ENCODE peak calls at places on chromosomes 7 and 10, in four cellular contexts. F is GM12878, I is K562, C is HepG2. V is an unnamed sample.

GRCh38 chr7:122556873-122557542 is 141.9 kb downstream of the RNF133 start:
- DNase-seq in F (no peak), I (no peak), C (no peak), V (no peak)

GRCh38 chr7:151109094-151110048 is 23.1 kb downstream of the AGAP3 start:
- DNase-seq in F (no peak), I (peak; percentile 85), C (no peak), V (no peak)

GRCh38 chr7:29684787-29685650 is 121.3 kb upstream of the WIPF3 start:
- DNase-seq in F (no peak), I (peak; percentile 64), C (peak; percentile 56), V (peak; percentile 23)

GRCh38 chr10:73807471-73807870 is 3.9 kb downstream of the NDST2 start:
- DNase-seq in F (no peak), I (no peak), C (no peak), V (no peak)

GRCh38 chr10:116756277-116756676 is 13.9 kb upstream of the HSPA12A start:
- DNase-seq in F (no peak), I (no peak), C (no peak), V (no peak)

GRCh38 chr7:133744451-133744850 is 382.7 kb upstream of the LRGUK start:
- DNase-seq in F (no peak), I (no peak), C (no peak), V (no peak)

GRCh38 chr10:100508691-100509150 is 10.9 kb downstream of the SEC31B start:
- DNase-seq in F (no peak), I (peak; percentile 48), C (peak; percentile 56), V (peak; percentile 46)

GRCh38 chr7:30938435-30939316 is 25.1 kb upstream of the GHRHR start:
- DNase-seq in F (peak; percentile 32), I (peak; percentile 89), C (peak; percentile 61), V (peak; percentile 82)

GRCh38 chr7:99563650-99564049 is 5.2 kb downstream of the ZNF655 start:
- DNase-seq in F (no peak), I (no peak), C (no peak), V (no peak)

GRCh38 chr10:30432631-30433285 is 1.2 kb upstream of the MAP3K8 start:
- DNase-seq in F (no peak), I (peak; percentile 38), C (no peak), V (peak; percentile 74)

GRCh38 chr10:11178606-11179221 is 161.0 kb downstream of the CELF2 start:
- DNase-seq in F (peak; percentile 98), I (peak; percentile 84), C (no peak), V (no peak)

GRCh38 chr7:101595766-101596537 is 33.1 kb downstream of the MYL10 start:
- DNase-seq in F (no peak), I (no peak), C (no peak), V (no peak)

DNA sequence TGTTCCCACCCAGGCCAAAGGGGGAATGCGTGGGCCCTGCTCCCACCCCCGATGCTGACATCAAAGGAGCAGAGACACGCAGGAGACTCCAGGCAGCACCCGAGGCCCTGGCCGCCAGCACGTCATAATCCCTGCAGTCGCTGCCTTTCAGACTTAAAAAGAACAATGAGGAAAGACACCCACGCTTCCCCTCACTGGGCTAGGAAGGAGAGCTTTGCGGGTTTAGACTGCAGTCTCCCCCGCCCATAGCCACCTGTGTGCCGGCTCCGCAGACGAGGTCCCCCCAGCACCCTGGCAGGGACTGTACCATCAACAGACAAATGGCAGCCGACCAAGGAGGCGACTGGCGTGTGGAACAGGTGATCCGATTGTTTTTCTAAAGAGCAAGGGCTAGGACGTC is 1.3 kb downstream of the GRB10 start:
- DNase-seq in F (no peak), I (no peak), C (no peak), V (no peak)
- TF ChIP-seq ZBTB33 in F (no peak), I (no peak), C (peak; percentile 33), V (no peak)

GRCh38 chr10:123581656-123582055 is 84.5 kb upstream of the GPR26 start:
- DNase-seq in F (no peak), I (no peak), C (no peak), V (no peak)

GRCh38 chr10:123584419-123584775 is 81.8 kb upstream of the GPR26 start:
- DNase-seq in F (no peak), I (no peak), C (no peak), V (no peak)

GRCh38 chr10:123582084-123582989 is 83.8 kb upstream of the GPR26 start:
- DNase-seq in F (no peak), I (peak; percentile 56), C (peak; percentile 57), V (peak; percentile 68)

GRCh38 chr10:123585477-123586445 is 80.4 kb upstream of the GPR26 start:
- DNase-seq in F (no peak), I (no peak), C (no peak), V (no peak)

GRCh38 chr10:123583639-123584418 is 82.3 kb upstream of the GPR26 start:
- DNase-seq in F (no peak), I (peak; percentile 56), C (peak; percentile 34), V (peak; percentile 63)
- TF ChIP-seq ATF3 in F (no peak), I (no peak), C (no peak), V (no peak)

GRCh38 chr10:113712755-113713154 is 33.0 kb downstream of the CASP7 start:
- DNase-seq in F (no peak), I (no peak), C (no peak), V (no peak)
- TF ChIP-seq ZBTB33 in F (no peak), I (no peak), C (no peak), V (no peak)

GRCh38 chr10:50506861-50507573 is 116.7 kb downstream of the SGMS1 start:
- DNase-seq in F (no peak), I (no peak), C (peak; percentile 58), V (no peak)

GRCh38 chr10:50512214-50512595 is 111.6 kb downstream of the SGMS1 start:
- DNase-seq in F (no peak), I (no peak), C (no peak), V (no peak)

GRCh38 chr10:50511512-50512213 is 112.1 kb downstream of the SGMS1 start:
- DNase-seq in F (peak; percentile 93), I (peak; percentile 40), C (peak; percentile 79), V (peak; percentile 47)

GRCh38 chr10:50510517-50511473 is 113.0 kb downstream of the SGMS1 start:
- DNase-seq in F (no peak), I (no peak), C (no peak), V (no peak)

DNA sequence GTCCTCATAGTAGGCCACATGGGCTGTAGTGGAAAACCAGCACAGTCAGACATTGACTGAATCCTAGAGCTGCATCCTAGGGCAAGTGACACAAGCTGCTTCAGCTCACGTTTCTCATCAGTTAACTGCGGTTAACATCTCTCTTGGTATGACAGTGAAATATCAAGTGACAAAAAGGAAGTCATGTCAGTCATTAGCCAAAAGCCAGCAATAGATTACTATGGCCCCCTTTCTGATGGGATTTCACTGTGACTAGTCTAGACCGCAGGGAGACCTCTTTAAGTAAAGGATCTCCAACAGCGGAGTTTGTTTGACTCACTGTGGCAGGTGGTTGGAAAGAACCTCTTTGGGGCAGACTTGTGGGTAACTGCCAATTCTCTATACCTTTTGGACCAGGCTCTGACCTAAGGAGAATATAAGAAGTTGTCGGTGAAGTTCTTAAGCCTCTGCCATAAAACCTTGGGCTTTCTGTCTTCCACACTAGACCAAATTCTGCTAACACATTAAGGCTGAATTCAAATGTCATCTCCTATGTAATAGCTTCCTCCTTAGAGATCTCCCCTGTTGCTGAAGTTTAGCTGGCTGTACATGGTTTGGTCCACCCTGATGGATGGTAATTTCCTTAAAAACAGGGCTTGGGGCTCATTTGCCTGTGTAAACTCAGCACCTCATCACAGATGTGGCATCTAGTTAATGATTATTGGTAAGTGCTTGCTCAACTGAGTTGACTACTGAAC is 115.3 kb downstream of the SGMS1 start:
- DNase-seq in F (peak; percentile 99), I (no peak), C (peak; percentile 35), V (no peak)
- TF ChIP-seq ATF3 in F (no peak), I (no peak), C (no peak), V (no peak)

DNA sequence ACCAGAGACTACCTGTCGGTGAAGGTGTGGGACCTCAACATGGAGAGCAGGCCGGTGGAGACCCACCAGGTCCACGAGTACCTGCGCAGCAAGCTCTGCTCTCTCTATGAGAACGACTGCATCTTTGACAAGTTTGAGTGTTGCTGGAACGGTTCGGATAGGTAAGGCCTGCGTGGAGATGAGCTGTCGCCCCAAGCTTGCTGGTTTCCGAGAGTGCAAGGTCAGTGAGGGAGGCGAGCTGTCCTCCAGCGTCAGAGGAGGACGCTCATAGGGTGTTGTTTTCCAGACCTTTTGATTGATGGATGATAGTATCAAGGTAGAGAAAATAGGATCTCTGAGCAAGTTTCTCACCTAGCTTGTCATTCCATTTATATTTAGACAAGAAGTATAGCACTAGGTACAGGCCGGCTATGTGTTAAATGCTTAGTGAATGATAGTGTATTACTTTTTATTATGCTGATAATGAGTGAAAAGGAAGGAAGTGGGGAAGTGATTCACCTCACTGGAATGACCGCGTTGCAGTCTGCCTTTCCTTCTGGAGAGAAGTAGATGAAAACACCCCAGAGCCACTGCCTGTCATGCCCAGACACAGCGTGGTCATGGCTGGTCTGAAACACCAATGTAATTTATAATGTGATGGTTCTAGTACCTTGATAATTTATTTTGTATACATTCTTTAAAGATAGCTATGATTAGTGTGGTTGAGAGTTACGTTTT is 33.9 kb downstream of the BNIP3 start:
- DNase-seq in F (no peak), I (no peak), C (no peak), V (no peak)
- TF ChIP-seq ZBTB33 in F (no peak), I (no peak), C (no peak), V (no peak)

DNA sequence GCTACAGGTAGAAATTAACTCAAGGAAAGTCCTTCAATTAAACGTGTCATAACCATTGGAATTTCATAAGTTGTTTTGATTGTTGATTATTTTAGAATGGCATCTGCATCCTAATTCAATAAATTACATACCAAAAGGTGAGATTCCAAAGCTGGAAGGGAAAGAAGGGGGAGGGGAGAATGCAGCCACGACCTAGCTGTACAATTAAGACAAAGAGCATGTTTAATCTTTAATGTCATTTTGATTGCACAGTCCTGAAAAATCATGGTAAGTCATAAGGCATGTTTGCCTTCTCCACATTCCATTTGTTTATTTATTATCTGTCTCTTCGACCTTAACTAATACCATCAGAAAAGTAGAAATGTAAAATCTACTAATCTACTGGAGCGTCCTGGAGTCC is 358.1 kb downstream of the FRMD4A start:
- DNase-seq in F (no peak), I (no peak), C (no peak), V (no peak)
- TF ChIP-seq ATF3 in F (no peak), I (no peak), C (no peak), V (no peak)

GRCh38 chr10:75396861-75397570 is 4.5 kb downstream of the ZNF503 start:
- DNase-seq in F (no peak), I (no peak), C (no peak), V (no peak)
- TF ChIP-seq ZBTB33 in F (no peak), I (no peak), C (no peak), V (no peak)